ENCODE peak calls at places on chromosomes 5 and 9, in five cellular contexts. W is cardiac fibroblast, E is nucleus accumbens, O is NCI-H2171, H is Peyer's patch. D is an unnamed sample.

GRCh38 chr5:116465411-116465810 is 109.2 kb downstream of the SEMA6A start:
- DNase-seq in W (no peak), E (no peak), O (no peak), H (no peak), D (no peak)

GRCh38 chr5:139061856-139062255 is 136.3 kb downstream of the SIL1 start:
- DNase-seq in W (peak; percentile 38), E (no peak), O (no peak), H (no peak), D (no peak)

GRCh38 chr9:100459963-100460362 is 13.0 kb upstream of the TMEFF1 start:
- DNase-seq in W (no peak), E (no peak), O (no peak), H (no peak), D (no peak)

GRCh38 chr5:116872986-116873385 is 298.4 kb upstream of the SEMA6A start:
- DNase-seq in W (peak; percentile 10), E (no peak), O (no peak), H (no peak), D (no peak)

GRCh38 chr9:93268551-93269314 is 84.8 kb downstream of the WNK2 start:
- DNase-seq in W (no peak), E (no peak), O (peak; percentile 66), H (peak; percentile 77), D (no peak)

GRCh38 chr9:135512241-135512603 is 9.0 kb upstream of the LCN1 start:
- DNase-seq in W (no peak), E (no peak), O (no peak), H (peak; percentile 11), D (peak; percentile 7)

GRCh38 chr9:79572032-79572890 is 496 bp downstream of the TLE4 start:
- DNase-seq in W (peak; percentile 48), E (peak; percentile 35), O (no peak), H (peak; percentile 66), D (peak; percentile 68)

GRCh38 chr5:142512680-142513042 is 173.2 kb downstream of the FGF1 start:
- DNase-seq in W (peak; percentile 72), E (no peak), O (no peak), H (no peak), D (no peak)

GRCh38 chr9:38243993-38244392 is 148.5 kb upstream of the ALDH1B1 start:
- DNase-seq in W (no peak), E (no peak), O (no peak), H (no peak), D (no peak)

GRCh38 chr9:98418578-98419259 is 163.3 kb upstream of the TBC1D2 start:
- DNase-seq in W (no peak), E (no peak), O (no peak), H (no peak), D (no peak)

GRCh38 chr9:133680250-133680975 is 44.2 kb downstream of the DBH start:
- DNase-seq in W (no peak), E (no peak), O (no peak), H (no peak), D (no peak)

GRCh38 chr5:100004969-100005368 is 530.2 kb upstream of the FAM174A start:
- DNase-seq in W (no peak), E (no peak), O (no peak), H (no peak), D (no peak)

GRCh38 chr5:62127098-62127736 is 178.8 kb upstream of the KIF2A start:
- DNase-seq in W (no peak), E (no peak), O (no peak), H (no peak), D (no peak)

GRCh38 chr9:126761274-126761673 is 43.6 kb upstream of the ZBTB43 start:
- DNase-seq in W (no peak), E (peak; percentile 4), O (no peak), H (no peak), D (no peak)

GRCh38 chr5:160315968-160316367 is 3.6 kb upstream of the CCNJL start:
- DNase-seq in W (peak; percentile 66), E (no peak), O (no peak), H (peak; percentile 78), D (no peak)

GRCh38 chr5:39164016-39164415 is 55.3 kb downstream of the FYB1 start:
- DNase-seq in W (no peak), E (no peak), O (no peak), H (peak; percentile 61), D (no peak)

GRCh38 chr5:31211098-31211497 is 17.6 kb downstream of the CDH6 start:
- DNase-seq in W (no peak), E (no peak), O (no peak), H (no peak), D (no peak)

GRCh38 chr5:73030995-73031394 is 75.2 kb downstream of the FCHO2 start:
- DNase-seq in W (peak; percentile 86), E (no peak), O (no peak), H (no peak), D (no peak)

GRCh38 chr5:33997331-33997983 is 10.4 kb downstream of the AMACR start:
- DNase-seq in W (peak; percentile 89), E (peak; percentile 62), O (peak; percentile 30), H (peak; percentile 60), D (peak; percentile 84)

GRCh38 chr5:15598294-15598902 is 98.4 kb downstream of the FBXL7 start:
- DNase-seq in W (peak; percentile 39), E (no peak), O (no peak), H (no peak), D (no peak)